ENCODE peak calls at places on chromosome 20, in six cellular contexts. One of them, this sample, is unnamed.

GRCh38 chr20:13865825-13866351 is 81.1 kb downstream of the NDUFAF5 start:
- DNase-seq in sciatic nerve: no peak
- DNase-seq in C1 segment of cervical spinal cord: no peak
- DNase-seq in central memory CD4-positive, alpha-beta T cell: no peak
- DNase-seq in endothelial cell: no peak
- DNase-seq in caudate nucleus: no peak
- DNase-seq in this sample: no peak

GRCh38 chr20:23540624-23541023 is 27.7 kb downstream of the CST9L start:
- DNase-seq in central memory CD4-positive, alpha-beta T cell: no peak
- DNase-seq in caudate nucleus: no peak
- DNase-seq in sciatic nerve: no peak
- DNase-seq in C1 segment of cervical spinal cord: no peak
- DNase-seq in endothelial cell: no peak
- DNase-seq in this sample: no peak

GRCh38 chr20:62505337-62506045 is 29.7 kb upstream of the GATA5 start:
- DNase-seq in sciatic nerve: no peak
- DNase-seq in central memory CD4-positive, alpha-beta T cell: no peak
- DNase-seq in caudate nucleus: no peak
- DNase-seq in C1 segment of cervical spinal cord: no peak
- DNase-seq in endothelial cell: no peak
- DNase-seq in this sample: no peak

GRCh38 chr20:62685781-62686555 is 22.7 kb upstream of the NTSR1 start:
- DNase-seq in caudate nucleus: no peak
- DNase-seq in endothelial cell: no peak
- DNase-seq in C1 segment of cervical spinal cord: peak; percentile 11
- DNase-seq in sciatic nerve: no peak
- DNase-seq in central memory CD4-positive, alpha-beta T cell: no peak
- DNase-seq in this sample: no peak

GRCh38 chr20:52783769-52784168 is 188.4 kb upstream of the TSHZ2 start:
- DNase-seq in C1 segment of cervical spinal cord: no peak
- DNase-seq in central memory CD4-positive, alpha-beta T cell: no peak
- DNase-seq in sciatic nerve: no peak
- DNase-seq in endothelial cell: peak; percentile 44
- DNase-seq in caudate nucleus: no peak
- DNase-seq in this sample: no peak

GRCh38 chr20:46826343-46826984 is 68.2 kb upstream of the EYA2 start:
- DNase-seq in central memory CD4-positive, alpha-beta T cell: no peak
- DNase-seq in endothelial cell: no peak
- DNase-seq in C1 segment of cervical spinal cord: no peak
- DNase-seq in caudate nucleus: no peak
- DNase-seq in sciatic nerve: no peak
- DNase-seq in this sample: no peak

GRCh38 chr20:31606928-31607639 is 2.0 kb downstream of the ID1 start:
- DNase-seq in endothelial cell: no peak
- DNase-seq in central memory CD4-positive, alpha-beta T cell: no peak
- DNase-seq in caudate nucleus: no peak
- DNase-seq in sciatic nerve: no peak
- DNase-seq in C1 segment of cervical spinal cord: peak; percentile 8
- DNase-seq in this sample: no peak

GRCh38 chr20:47479506-47479905 is 22.2 kb upstream of the NCOA3 start:
- DNase-seq in C1 segment of cervical spinal cord: no peak
- DNase-seq in caudate nucleus: no peak
- DNase-seq in sciatic nerve: no peak
- DNase-seq in central memory CD4-positive, alpha-beta T cell: no peak
- DNase-seq in endothelial cell: no peak
- DNase-seq in this sample: no peak

GRCh38 chr20:51531141-51531710 is 11.3 kb downstream of the NFATC2 start:
- DNase-seq in caudate nucleus: no peak
- DNase-seq in central memory CD4-positive, alpha-beta T cell: peak; percentile 67
- DNase-seq in sciatic nerve: no peak
- DNase-seq in C1 segment of cervical spinal cord: peak; percentile 4
- DNase-seq in endothelial cell: no peak
- DNase-seq in this sample: no peak

This sample was measured in hypothalamus.